ENCODE peak calls at places on chromosomes 3 and 15, in nine cellular contexts. One of them, this sample, is unnamed.

GRCh38 chr3:189862385-189863023 is 231.3 kb downstream of the TP63 start:
- DNase-seq in anterior cingulate cortex: no peak
- DNase-seq in activated CD8-positive, alpha-beta memory T cell treated with anti-CD3 and anti-CD28 coated beads, Interleukin-2, amount 50 U/mL, for 48 hours: no peak
- DNase-seq in GOT3: no peak
- DNase-seq in HT1080: no peak
- DNase-seq in H7: no peak
- DNase-seq in activated gamma-delta T cell treated with anti-CD3 and anti-CD28 coated beads, Interleukin-2, amount 50 U/mL, for 16 hours: no peak
- DNase-seq in epithelial cell of esophagus: peak
- DNase-seq in cardiac septum: no peak
- DNase-seq in this sample: no peak

GRCh38 chr15:50891159-50891558 is 17.3 kb upstream of the AP4E1 start:
- DNase-seq in anterior cingulate cortex: no peak
- DNase-seq in activated CD8-positive, alpha-beta memory T cell treated with anti-CD3 and anti-CD28 coated beads, Interleukin-2, amount 50 U/mL, for 48 hours: no peak
- DNase-seq in GOT3: no peak
- DNase-seq in HT1080: no peak
- DNase-seq in H7: no peak
- DNase-seq in activated gamma-delta T cell treated with anti-CD3 and anti-CD28 coated beads, Interleukin-2, amount 50 U/mL, for 16 hours: no peak
- DNase-seq in epithelial cell of esophagus: no peak
- DNase-seq in cardiac septum: no peak
- DNase-seq in this sample: no peak

GRCh38 chr3:98709433-98709832 is 53.7 kb upstream of the ST3GAL6 start:
- DNase-seq in anterior cingulate cortex: no peak
- DNase-seq in activated CD8-positive, alpha-beta memory T cell treated with anti-CD3 and anti-CD28 coated beads, Interleukin-2, amount 50 U/mL, for 48 hours: no peak
- DNase-seq in GOT3: no peak
- DNase-seq in HT1080: no peak
- DNase-seq in H7: no peak
- DNase-seq in activated gamma-delta T cell treated with anti-CD3 and anti-CD28 coated beads, Interleukin-2, amount 50 U/mL, for 16 hours: no peak
- DNase-seq in epithelial cell of esophagus: no peak
- DNase-seq in cardiac septum: no peak
- DNase-seq in this sample: no peak

GRCh38 chr3:141528837-141529236 is 42.0 kb downstream of the RASA2 start:
- DNase-seq in anterior cingulate cortex: no peak
- DNase-seq in activated CD8-positive, alpha-beta memory T cell treated with anti-CD3 and anti-CD28 coated beads, Interleukin-2, amount 50 U/mL, for 48 hours: no peak
- DNase-seq in GOT3: no peak
- DNase-seq in HT1080: no peak
- DNase-seq in H7: no peak
- DNase-seq in activated gamma-delta T cell treated with anti-CD3 and anti-CD28 coated beads, Interleukin-2, amount 50 U/mL, for 16 hours: no peak
- DNase-seq in epithelial cell of esophagus: no peak
- DNase-seq in cardiac septum: no peak
- DNase-seq in this sample: no peak

GRCh38 chr3:146326875-146327543 is 76.1 kb upstream of the PLSCR4 start:
- DNase-seq in anterior cingulate cortex: no peak
- DNase-seq in activated CD8-positive, alpha-beta memory T cell treated with anti-CD3 and anti-CD28 coated beads, Interleukin-2, amount 50 U/mL, for 48 hours: no peak
- DNase-seq in GOT3: no peak
- DNase-seq in HT1080: peak
- DNase-seq in H7: peak
- DNase-seq in activated gamma-delta T cell treated with anti-CD3 and anti-CD28 coated beads, Interleukin-2, amount 50 U/mL, for 16 hours: no peak
- DNase-seq in epithelial cell of esophagus: peak
- DNase-seq in cardiac septum: no peak
- DNase-seq in this sample: no peak

GRCh38 chr15:71496336-71496955 is 313.9 kb upstream of the NR2E3 start:
- DNase-seq in anterior cingulate cortex: no peak
- DNase-seq in activated CD8-positive, alpha-beta memory T cell treated with anti-CD3 and anti-CD28 coated beads, Interleukin-2, amount 50 U/mL, for 48 hours: no peak
- DNase-seq in GOT3: no peak
- DNase-seq in HT1080: peak
- DNase-seq in H7: no peak
- DNase-seq in activated gamma-delta T cell treated with anti-CD3 and anti-CD28 coated beads, Interleukin-2, amount 50 U/mL, for 16 hours: no peak
- DNase-seq in epithelial cell of esophagus: peak
- DNase-seq in cardiac septum: no peak
- DNase-seq in this sample: no peak

GRCh38 chr3:66433522-66433782 is 67.4 kb downstream of the LRIG1 start:
- DNase-seq in anterior cingulate cortex: no peak
- DNase-seq in activated CD8-positive, alpha-beta memory T cell treated with anti-CD3 and anti-CD28 coated beads, Interleukin-2, amount 50 U/mL, for 48 hours: no peak
- DNase-seq in GOT3: no peak
- DNase-seq in HT1080: no peak
- DNase-seq in H7: no peak
- DNase-seq in activated gamma-delta T cell treated with anti-CD3 and anti-CD28 coated beads, Interleukin-2, amount 50 U/mL, for 16 hours: no peak
- DNase-seq in epithelial cell of esophagus: no peak
- DNase-seq in cardiac septum: no peak
- DNase-seq in this sample: no peak

GRCh38 chr3:168325684-168326083 is 230.0 kb upstream of the GOLIM4 start:
- DNase-seq in anterior cingulate cortex: no peak
- DNase-seq in activated CD8-positive, alpha-beta memory T cell treated with anti-CD3 and anti-CD28 coated beads, Interleukin-2, amount 50 U/mL, for 48 hours: no peak
- DNase-seq in GOT3: no peak
- DNase-seq in HT1080: no peak
- DNase-seq in H7: no peak
- DNase-seq in activated gamma-delta T cell treated with anti-CD3 and anti-CD28 coated beads, Interleukin-2, amount 50 U/mL, for 16 hours: no peak
- DNase-seq in epithelial cell of esophagus: no peak
- DNase-seq in cardiac septum: no peak
- DNase-seq in this sample: no peak

GRCh38 chr3:61924065-61924740 is 362.8 kb downstream of the PTPRG start:
- DNase-seq in anterior cingulate cortex: no peak
- DNase-seq in activated CD8-positive, alpha-beta memory T cell treated with anti-CD3 and anti-CD28 coated beads, Interleukin-2, amount 50 U/mL, for 48 hours: no peak
- DNase-seq in GOT3: no peak
- DNase-seq in HT1080: no peak
- DNase-seq in H7: no peak
- DNase-seq in activated gamma-delta T cell treated with anti-CD3 and anti-CD28 coated beads, Interleukin-2, amount 50 U/mL, for 16 hours: no peak
- DNase-seq in epithelial cell of esophagus: no peak
- DNase-seq in cardiac septum: no peak
- DNase-seq in this sample: no peak

GRCh38 chr3:9692416-9692815 is 11.2 kb upstream of the CPNE9 start:
- DNase-seq in anterior cingulate cortex: no peak
- DNase-seq in activated CD8-positive, alpha-beta memory T cell treated with anti-CD3 and anti-CD28 coated beads, Interleukin-2, amount 50 U/mL, for 48 hours: no peak
- DNase-seq in GOT3: no peak
- DNase-seq in HT1080: no peak
- DNase-seq in H7: no peak
- DNase-seq in activated gamma-delta T cell treated with anti-CD3 and anti-CD28 coated beads, Interleukin-2, amount 50 U/mL, for 16 hours: no peak
- DNase-seq in epithelial cell of esophagus: no peak
- DNase-seq in cardiac septum: no peak
- DNase-seq in this sample: no peak

GRCh38 chr15:69288531-69289311 is 10.0 kb upstream of the PAQR5 start:
- DNase-seq in anterior cingulate cortex: no peak
- DNase-seq in activated CD8-positive, alpha-beta memory T cell treated with anti-CD3 and anti-CD28 coated beads, Interleukin-2, amount 50 U/mL, for 48 hours: peak
- DNase-seq in GOT3: no peak
- DNase-seq in HT1080: no peak
- DNase-seq in H7: no peak
- DNase-seq in activated gamma-delta T cell treated with anti-CD3 and anti-CD28 coated beads, Interleukin-2, amount 50 U/mL, for 16 hours: no peak
- DNase-seq in epithelial cell of esophagus: peak
- DNase-seq in cardiac septum: no peak
- DNase-seq in this sample: no peak

GRCh38 chr3:107598926-107599754 is 76.4 kb downstream of the BBX start:
- DNase-seq in anterior cingulate cortex: no peak
- DNase-seq in activated CD8-positive, alpha-beta memory T cell treated with anti-CD3 and anti-CD28 coated beads, Interleukin-2, amount 50 U/mL, for 48 hours: peak
- DNase-seq in GOT3: no peak
- DNase-seq in HT1080: peak
- DNase-seq in H7: peak
- DNase-seq in activated gamma-delta T cell treated with anti-CD3 and anti-CD28 coated beads, Interleukin-2, amount 50 U/mL, for 16 hours: peak
- DNase-seq in epithelial cell of esophagus: peak
- DNase-seq in cardiac septum: no peak
- DNase-seq in this sample: no peak

GRCh38 chr3:152203677-152204076 is 65.1 kb upstream of the MBNL1 start:
- DNase-seq in anterior cingulate cortex: no peak
- DNase-seq in activated CD8-positive, alpha-beta memory T cell treated with anti-CD3 and anti-CD28 coated beads, Interleukin-2, amount 50 U/mL, for 48 hours: no peak
- DNase-seq in GOT3: no peak
- DNase-seq in HT1080: no peak
- DNase-seq in H7: no peak
- DNase-seq in activated gamma-delta T cell treated with anti-CD3 and anti-CD28 coated beads, Interleukin-2, amount 50 U/mL, for 16 hours: no peak
- DNase-seq in epithelial cell of esophagus: no peak
- DNase-seq in cardiac septum: no peak
- DNase-seq in this sample: no peak

GRCh38 chr3:79729096-79729495 is 38.7 kb downstream of the ROBO1 start:
- DNase-seq in anterior cingulate cortex: no peak
- DNase-seq in activated CD8-positive, alpha-beta memory T cell treated with anti-CD3 and anti-CD28 coated beads, Interleukin-2, amount 50 U/mL, for 48 hours: no peak
- DNase-seq in GOT3: no peak
- DNase-seq in HT1080: peak
- DNase-seq in H7: no peak
- DNase-seq in activated gamma-delta T cell treated with anti-CD3 and anti-CD28 coated beads, Interleukin-2, amount 50 U/mL, for 16 hours: no peak
- DNase-seq in epithelial cell of esophagus: peak
- DNase-seq in cardiac septum: no peak
- DNase-seq in this sample: no peak

GRCh38 chr3:124792341-124793034 is 62.2 kb downstream of the UMPS start:
- DNase-seq in anterior cingulate cortex: no peak
- DNase-seq in activated CD8-positive, alpha-beta memory T cell treated with anti-CD3 and anti-CD28 coated beads, Interleukin-2, amount 50 U/mL, for 48 hours: no peak
- DNase-seq in GOT3: no peak
- DNase-seq in HT1080: no peak
- DNase-seq in H7: no peak
- DNase-seq in activated gamma-delta T cell treated with anti-CD3 and anti-CD28 coated beads, Interleukin-2, amount 50 U/mL, for 16 hours: no peak
- DNase-seq in epithelial cell of esophagus: no peak
- DNase-seq in cardiac septum: no peak
- DNase-seq in this sample: no peak

GRCh38 chr3:161821591-161821990 is 325.0 kb downstream of the OTOL1 start:
- DNase-seq in anterior cingulate cortex: no peak
- DNase-seq in activated CD8-positive, alpha-beta memory T cell treated with anti-CD3 and anti-CD28 coated beads, Interleukin-2, amount 50 U/mL, for 48 hours: no peak
- DNase-seq in GOT3: no peak
- DNase-seq in HT1080: no peak
- DNase-seq in H7: no peak
- DNase-seq in activated gamma-delta T cell treated with anti-CD3 and anti-CD28 coated beads, Interleukin-2, amount 50 U/mL, for 16 hours: no peak
- DNase-seq in epithelial cell of esophagus: no peak
- DNase-seq in cardiac septum: no peak
- DNase-seq in this sample: no peak

GRCh38 chr3:189950258-189950657 is 170.4 kb downstream of the P3H2 start:
- DNase-seq in anterior cingulate cortex: no peak
- DNase-seq in activated CD8-positive, alpha-beta memory T cell treated with anti-CD3 and anti-CD28 coated beads, Interleukin-2, amount 50 U/mL, for 48 hours: no peak
- DNase-seq in GOT3: no peak
- DNase-seq in HT1080: no peak
- DNase-seq in H7: no peak
- DNase-seq in activated gamma-delta T cell treated with anti-CD3 and anti-CD28 coated beads, Interleukin-2, amount 50 U/mL, for 16 hours: no peak
- DNase-seq in epithelial cell of esophagus: peak
- DNase-seq in cardiac septum: no peak
- DNase-seq in this sample: no peak

GRCh38 chr15:65133550-65134200 is at the start of gene PDCD7:
- DNase-seq in anterior cingulate cortex: peak
- DNase-seq in activated CD8-positive, alpha-beta memory T cell treated with anti-CD3 and anti-CD28 coated beads, Interleukin-2, amount 50 U/mL, for 48 hours: peak
- DNase-seq in GOT3: no peak
- DNase-seq in HT1080: peak
- DNase-seq in H7: peak
- DNase-seq in activated gamma-delta T cell treated with anti-CD3 and anti-CD28 coated beads, Interleukin-2, amount 50 U/mL, for 16 hours: peak
- DNase-seq in epithelial cell of esophagus: peak
- DNase-seq in cardiac septum: peak
- DNase-seq in this sample: peak

GRCh38 chr3:54274607-54275006 is 152.3 kb downstream of the CACNA2D3 start:
- DNase-seq in anterior cingulate cortex: no peak
- DNase-seq in activated CD8-positive, alpha-beta memory T cell treated with anti-CD3 and anti-CD28 coated beads, Interleukin-2, amount 50 U/mL, for 48 hours: no peak
- DNase-seq in GOT3: no peak
- DNase-seq in HT1080: no peak
- DNase-seq in H7: no peak
- DNase-seq in activated gamma-delta T cell treated with anti-CD3 and anti-CD28 coated beads, Interleukin-2, amount 50 U/mL, for 16 hours: no peak
- DNase-seq in epithelial cell of esophagus: no peak
- DNase-seq in cardiac septum: no peak
- DNase-seq in this sample: no peak

GRCh38 chr3:98725352-98725751 is 37.8 kb upstream of the ST3GAL6 start:
- DNase-seq in anterior cingulate cortex: no peak
- DNase-seq in activated CD8-positive, alpha-beta memory T cell treated with anti-CD3 and anti-CD28 coated beads, Interleukin-2, amount 50 U/mL, for 48 hours: no peak
- DNase-seq in GOT3: no peak
- DNase-seq in HT1080: no peak
- DNase-seq in H7: no peak
- DNase-seq in activated gamma-delta T cell treated with anti-CD3 and anti-CD28 coated beads, Interleukin-2, amount 50 U/mL, for 16 hours: no peak
- DNase-seq in epithelial cell of esophagus: no peak
- DNase-seq in cardiac septum: no peak
- DNase-seq in this sample: no peak

GRCh38 chr3:194104041-194104751 is 31.8 kb upstream of the HES1 start:
- DNase-seq in anterior cingulate cortex: no peak
- DNase-seq in activated CD8-positive, alpha-beta memory T cell treated with anti-CD3 and anti-CD28 coated beads, Interleukin-2, amount 50 U/mL, for 48 hours: no peak
- DNase-seq in GOT3: no peak
- DNase-seq in HT1080: no peak
- DNase-seq in H7: no peak
- DNase-seq in activated gamma-delta T cell treated with anti-CD3 and anti-CD28 coated beads, Interleukin-2, amount 50 U/mL, for 16 hours: no peak
- DNase-seq in epithelial cell of esophagus: no peak
- DNase-seq in cardiac septum: no peak
- DNase-seq in this sample: peak

This sample was measured in GM12891.